ENCODE peak calls at places on chromosomes 2 and 18, in five cellular contexts. E is GM12865; L is neural progenitor cell; N is kidney glomerular epithelial cell; Z is stimulated activated CD8-positive, alpha-beta memory T cell treated with anti-CD3 and anti-CD28 coated beads, Interleukin-15, amount 100 ng/mL, for 1 hour. M is an unnamed sample.
A peak's percentile ranks its signal among the peaks of the same experiment; 100 is the strongest.

GRCh38 chr2:147473075-147473474 is 371.8 kb upstream of the ACVR2A start:
- DNase-seq in E (no peak), L (no peak), N (no peak), Z (no peak), M (no peak)

GRCh38 chr2:238139141-238139840 is 823 bp downstream of the KLHL30 start:
- DNase-seq in E (peak; percentile 46), L (peak; percentile 57), N (no peak), Z (no peak), M (peak; percentile 43)

GRCh38 chr2:217273158-217273557 is 413.3 kb upstream of the TNP1 start:
- DNase-seq in E (no peak), L (no peak), N (no peak), Z (no peak), M (no peak)

GRCh38 chr2:28394331-28394877 is 1.7 kb downstream of the FOSL2 start:
- DNase-seq in E (no peak), L (no peak), N (no peak), Z (no peak), M (no peak)

GRCh38 chr2:147945660-147946059 is 74.9 kb downstream of the ORC4 start:
- DNase-seq in E (no peak), L (peak; percentile 40), N (no peak), Z (no peak), M (no peak)

GRCh38 chr18:62857278-62857976 is 142.1 kb downstream of the PHLPP1 start:
- DNase-seq in E (no peak), L (no peak), N (no peak), Z (no peak), M (no peak)

GRCh38 chr2:85974395-85974794 is 85.6 kb upstream of the ST3GAL5 start:
- DNase-seq in E (no peak), L (no peak), N (no peak), Z (no peak), M (no peak)

GRCh38 chr2:47265751-47266231 is 110.7 kb upstream of the STPG4 start:
- DNase-seq in E (no peak), L (no peak), N (no peak), Z (no peak), M (no peak)

GRCh38 chr2:26039603-26040367 is 5.9 kb downstream of the RAB10 start:
- DNase-seq in E (no peak), L (no peak), N (no peak), Z (no peak), M (no peak)

GRCh38 chr2:229784791-229785190 is 70.4 kb upstream of the DNER start:
- DNase-seq in E (no peak), L (no peak), N (no peak), Z (no peak), M (no peak)

GRCh38 chr18:63286926-63287325 is 32.6 kb downstream of the BCL2 start:
- DNase-seq in E (no peak), L (no peak), N (no peak), Z (no peak), M (no peak)

GRCh38 chr2:170713280-170714155 is 1.6 kb upstream of the SP5 start:
- DNase-seq in E (no peak), L (peak; percentile 61), N (no peak), Z (no peak), M (peak; percentile 10)